ENCODE peak calls at places on chromosomes 12 and 14, in six cellular contexts. One of them, this sample, is unnamed.

GRCh38 chr14:104130974-104131651 is 7.3 kb upstream of the KIF26A start:
- DNase-seq in GM12892: no peak
- DNase-seq in HepG2: peak; percentile 23
- DNase-seq in GM12878: no peak
- DNase-seq in K562: no peak
- DNase-seq in H1: peak; percentile 72
- DNase-seq in this sample: no peak

GRCh38 chr12:112537710-112538396 is 119.1 kb downstream of the PTPN11 start:
- DNase-seq in H1: no peak
- DNase-seq in HepG2: peak; percentile 56
- DNase-seq in GM12878: no peak
- DNase-seq in K562: no peak
- DNase-seq in GM12892: no peak
- DNase-seq in this sample: no peak

GRCh38 chr12:132506730-132507538 is 17.0 kb downstream of the FBRSL1 start:
- DNase-seq in K562: peak; percentile 64
- DNase-seq in GM12892: peak; percentile 82
- DNase-seq in H1: no peak
- DNase-seq in HepG2: no peak
- DNase-seq in GM12878: no peak
- DNase-seq in this sample: peak; percentile 94

GRCh38 chr12:53383258-53383657 is 3.3 kb downstream of the SP1 start:
- DNase-seq in HepG2: no peak
- DNase-seq in H1: no peak
- DNase-seq in GM12878: no peak
- DNase-seq in GM12892: no peak
- DNase-seq in K562: no peak
- DNase-seq in this sample: no peak

GRCh38 chr14:104639889-104640548 is 35.4 kb upstream of the TMEM179 start:
- DNase-seq in GM12878: no peak
- DNase-seq in H1: peak; percentile 93
- DNase-seq in HepG2: peak; percentile 32
- DNase-seq in K562: peak; percentile 83
- DNase-seq in GM12892: peak; percentile 89
- DNase-seq in this sample: peak; percentile 91

GRCh38 chr12:101127521-101128219 is 82.4 kb downstream of the SLC5A8 start:
- DNase-seq in K562: peak; percentile 1
- DNase-seq in GM12878: no peak
- DNase-seq in H1: no peak
- DNase-seq in GM12892: no peak
- DNase-seq in HepG2: no peak
- DNase-seq in this sample: no peak

GRCh38 chr14:64958743-64959142 is 13.4 kb downstream of the RAB15 start:
- DNase-seq in GM12878: no peak
- DNase-seq in K562: no peak
- DNase-seq in HepG2: no peak
- DNase-seq in H1: no peak
- DNase-seq in GM12892: no peak
- DNase-seq in this sample: no peak

GRCh38 chr14:57009585-57010515 is 199.6 kb upstream of the OTX2 start:
- DNase-seq in H1: no peak
- DNase-seq in HepG2: no peak
- DNase-seq in K562: peak; percentile 79
- DNase-seq in GM12892: no peak
- DNase-seq in GM12878: no peak
- DNase-seq in this sample: no peak

GRCh38 chr14:88974991-88975835 is 150.8 kb downstream of the TTC8 start:
- DNase-seq in GM12878: no peak
- DNase-seq in GM12892: no peak
- DNase-seq in HepG2: no peak
- DNase-seq in H1: no peak
- DNase-seq in K562: no peak
- DNase-seq in this sample: no peak

GRCh38 chr12:92927436-92928116 is 1.5 kb downstream of the EEA1 start:
- DNase-seq in GM12892: no peak
- DNase-seq in HepG2: peak; percentile 63
- DNase-seq in GM12878: no peak
- DNase-seq in H1: no peak
- DNase-seq in K562: peak; percentile 17
- DNase-seq in this sample: no peak

GRCh38 chr12:14256555-14257169 is 108.8 kb upstream of the ATF7IP start:
- DNase-seq in HepG2: peak; percentile 52
- DNase-seq in H1: peak; percentile 62
- DNase-seq in GM12878: no peak
- DNase-seq in K562: peak; percentile 54
- DNase-seq in GM12892: no peak
- DNase-seq in this sample: no peak

GRCh38 chr12:113461666-113462065 is 10.0 kb downstream of the LHX5 start:
- DNase-seq in K562: peak; percentile 68
- DNase-seq in H1: no peak
- DNase-seq in GM12892: no peak
- DNase-seq in HepG2: peak; percentile 45
- DNase-seq in GM12878: no peak
- DNase-seq in this sample: peak; percentile 32

GRCh38 chr14:53601409-53601808 is 355.2 kb downstream of the BMP4 start:
- DNase-seq in HepG2: no peak
- DNase-seq in GM12892: no peak
- DNase-seq in GM12878: no peak
- DNase-seq in K562: no peak
- DNase-seq in H1: no peak
- DNase-seq in this sample: no peak

GRCh38 chr14:65027127-65027799 is 40.6 kb downstream of the FNTB start:
- DNase-seq in GM12892: no peak
- DNase-seq in GM12878: no peak
- DNase-seq in K562: no peak
- DNase-seq in H1: no peak
- DNase-seq in HepG2: no peak
- DNase-seq in this sample: no peak

GRCh38 chr14:61438860-61439765 is 117.7 kb downstream of the PRKCH start:
- DNase-seq in GM12878: peak; percentile 90
- DNase-seq in GM12892: no peak
- DNase-seq in HepG2: peak; percentile 85
- DNase-seq in H1: no peak
- DNase-seq in K562: no peak
- DNase-seq in this sample: no peak

GRCh38 chr14:37197421-37198272 is at the start of gene MIPOL1:
- DNase-seq in H1: peak; percentile 83
- DNase-seq in GM12892: no peak
- DNase-seq in HepG2: peak; percentile 79
- DNase-seq in K562: peak; percentile 84
- DNase-seq in GM12878: no peak
- DNase-seq in this sample: no peak
- TF ChIP-seq POLR2A in H1: peak; percentile 79
- TF ChIP-seq POLR2A in GM12892: no peak
- TF ChIP-seq POLR2A in HepG2: peak; percentile 92
- TF ChIP-seq POLR2A in K562: peak; percentile 83
- TF ChIP-seq POLR2A in GM12878: no peak
- TF ChIP-seq POLR2A in this sample: no peak

GRCh38 chr12:52257074-52257551 is 17.3 kb upstream of the KRT86 start:
- DNase-seq in H1: no peak
- DNase-seq in K562: no peak
- DNase-seq in GM12892: no peak
- DNase-seq in GM12878: no peak
- DNase-seq in HepG2: no peak
- DNase-seq in this sample: no peak

GRCh38 chr12:52260351-52261210 is 13.9 kb upstream of the KRT86 start:
- DNase-seq in H1: no peak
- DNase-seq in GM12892: no peak
- DNase-seq in GM12878: no peak
- DNase-seq in HepG2: no peak
- DNase-seq in K562: no peak
- DNase-seq in this sample: no peak

GRCh38 chr12:52259850-52260249 is 14.6 kb upstream of the KRT86 start:
- DNase-seq in HepG2: no peak
- DNase-seq in GM12892: no peak
- DNase-seq in GM12878: no peak
- DNase-seq in K562: no peak
- DNase-seq in H1: no peak
- DNase-seq in this sample: no peak

GRCh38 chr12:52256165-52256935 is 18.1 kb upstream of the KRT86 start:
- DNase-seq in GM12892: no peak
- DNase-seq in H1: no peak
- DNase-seq in HepG2: no peak
- DNase-seq in K562: no peak
- DNase-seq in GM12878: no peak
- DNase-seq in this sample: no peak

DNA sequence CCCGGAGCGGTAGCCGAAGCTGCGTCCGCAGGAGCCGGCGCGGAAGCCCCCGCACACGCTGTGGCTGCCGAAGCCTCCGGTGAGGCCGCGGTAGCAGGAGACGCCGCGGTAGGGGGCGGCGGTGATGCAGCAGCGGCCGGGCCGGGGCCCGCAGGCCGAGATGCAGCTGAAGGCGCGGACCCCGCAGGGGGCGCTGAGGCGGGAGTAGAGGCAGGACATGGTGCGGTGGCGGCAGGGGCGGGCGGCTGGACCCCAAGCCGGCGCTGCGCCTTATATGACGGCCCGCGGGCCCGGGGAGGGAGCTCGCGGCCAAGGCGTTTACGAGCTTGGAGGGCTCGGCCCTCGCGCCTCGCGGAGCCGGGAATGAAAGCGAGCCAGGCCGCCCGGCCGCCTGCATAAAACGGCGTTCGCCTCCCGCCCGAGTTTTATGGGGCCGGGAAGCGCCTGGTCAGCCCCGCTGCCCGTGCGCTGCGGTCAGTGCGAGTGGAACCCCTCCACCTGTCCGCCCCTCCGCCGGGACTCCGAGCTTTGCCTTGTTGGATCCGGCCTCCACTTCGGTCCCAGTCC is 16.0 kb upstream of the KRT86 start:
- DNase-seq in GM12878: no peak
- DNase-seq in HepG2: no peak
- DNase-seq in K562: no peak
- DNase-seq in H1: peak; percentile 75
- DNase-seq in GM12892: no peak
- DNase-seq in this sample: no peak
- TF ChIP-seq TAF1 in GM12878: no peak
- TF ChIP-seq TAF1 in HepG2: no peak
- TF ChIP-seq TAF1 in K562: no peak
- TF ChIP-seq TAF1 in H1: no peak
- TF ChIP-seq TAF1 in GM12892: no peak
- TF ChIP-seq TAF1 in this sample: no peak

GRCh38 chr12:95473947-95474817 is at the start of gene METAP2:
- DNase-seq in GM12878: peak; percentile 84
- DNase-seq in K562: peak; percentile 89
- DNase-seq in GM12892: peak; percentile 87
- DNase-seq in H1: peak; percentile 93
- DNase-seq in HepG2: peak; percentile 92
- DNase-seq in this sample: peak; percentile 79
- TF ChIP-seq POLR2A in GM12878: peak; percentile 99
- TF ChIP-seq POLR2A in K562: peak; percentile 98
- TF ChIP-seq POLR2A in GM12892: peak; percentile 98
- TF ChIP-seq POLR2A in H1: peak; percentile 96
- TF ChIP-seq POLR2A in HepG2: peak; percentile 94
- TF ChIP-seq POLR2A in this sample: peak; percentile 98

DNA sequence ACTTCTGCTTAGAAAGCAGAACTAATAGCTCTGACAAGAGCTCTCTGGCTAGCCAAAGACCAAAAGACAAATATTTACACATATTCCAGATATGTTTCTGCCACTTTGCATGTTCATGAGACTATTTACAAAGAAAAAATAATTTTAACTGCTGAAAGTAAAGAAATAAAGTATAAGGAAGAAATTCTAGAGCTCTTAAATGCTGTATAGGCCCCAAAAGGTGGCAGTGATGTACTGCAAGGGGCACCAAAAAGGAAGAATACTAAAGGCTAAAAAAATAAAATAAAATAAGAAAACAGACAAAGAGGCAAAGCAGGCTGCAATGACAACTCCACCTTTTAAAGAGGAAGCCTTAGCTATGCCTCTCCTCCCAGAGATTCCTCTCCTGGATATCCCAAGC is 23.0 kb downstream of the KLRK1 start:
- DNase-seq in K562: no peak
- DNase-seq in H1: no peak
- DNase-seq in HepG2: peak; percentile 23
- DNase-seq in GM12878: no peak
- DNase-seq in GM12892: no peak
- DNase-seq in this sample: no peak
- TF ChIP-seq TAF1 in K562: no peak
- TF ChIP-seq TAF1 in H1: no peak
- TF ChIP-seq TAF1 in HepG2: no peak
- TF ChIP-seq TAF1 in GM12878: no peak
- TF ChIP-seq TAF1 in GM12892: no peak
- TF ChIP-seq TAF1 in this sample: no peak

GRCh38 chr12:128796439-128797118 is 27.2 kb downstream of the SLC15A4 start:
- DNase-seq in H1: no peak
- DNase-seq in K562: no peak
- DNase-seq in GM12878: no peak
- DNase-seq in HepG2: no peak
- DNase-seq in GM12892: no peak
- DNase-seq in this sample: no peak
- TF ChIP-seq POLR2A in H1: no peak
- TF ChIP-seq POLR2A in K562: no peak
- TF ChIP-seq POLR2A in GM12878: peak; percentile 40
- TF ChIP-seq POLR2A in HepG2: no peak
- TF ChIP-seq POLR2A in GM12892: no peak
- TF ChIP-seq POLR2A in this sample: no peak

GRCh38 chr14:24187538-24187915 is 1.1 kb downstream of the IPO4 start:
- DNase-seq in GM12892: no peak
- DNase-seq in H1: no peak
- DNase-seq in GM12878: no peak
- DNase-seq in K562: no peak
- DNase-seq in HepG2: no peak
- DNase-seq in this sample: no peak
- TF ChIP-seq TAF1 in GM12892: no peak
- TF ChIP-seq TAF1 in H1: no peak
- TF ChIP-seq TAF1 in GM12878: no peak
- TF ChIP-seq TAF1 in K562: no peak
- TF ChIP-seq TAF1 in HepG2: no peak
- TF ChIP-seq TAF1 in this sample: no peak

DNA sequence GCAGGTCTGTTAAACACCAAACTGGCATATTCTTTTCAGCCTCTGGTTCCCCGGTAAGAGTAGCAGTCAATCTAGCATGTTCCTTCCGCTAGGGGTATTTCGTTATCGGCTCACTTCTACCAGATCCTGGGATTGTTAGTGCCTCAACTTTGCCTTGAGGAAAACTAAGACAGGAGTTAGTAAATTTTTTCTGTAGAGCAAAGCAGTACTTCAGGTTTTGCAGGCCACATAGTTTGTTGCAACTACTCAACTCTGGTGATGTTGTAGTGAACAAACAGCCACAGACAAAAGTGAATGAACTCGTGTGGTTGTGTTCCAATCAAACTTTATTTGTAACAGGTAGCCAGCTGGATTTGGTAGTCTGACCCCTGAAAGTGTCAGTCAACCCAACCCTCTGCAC is 6.3 kb upstream of the CDH24 start:
- DNase-seq in GM12878: no peak
- DNase-seq in K562: no peak
- DNase-seq in GM12892: no peak
- DNase-seq in H1: no peak
- DNase-seq in HepG2: no peak
- DNase-seq in this sample: no peak
- TF ChIP-seq POLR2A in GM12878: no peak
- TF ChIP-seq POLR2A in K562: no peak
- TF ChIP-seq POLR2A in GM12892: no peak
- TF ChIP-seq POLR2A in H1: no peak
- TF ChIP-seq POLR2A in HepG2: no peak
- TF ChIP-seq POLR2A in this sample: no peak